ENCODE peak calls at places on chromosome 13, in five cellular contexts. One of them, this sample, is unnamed. For H3K9me3, the result is how much of the 10 kb centered on the place peaks cover.

GRCh38 chr13:22278336-22278929 is 607.6 kb downstream of the FGF9 start:
- DNase-seq in suprapubic skin: no peak
- DNase-seq in upper lobe of right lung: no peak
- DNase-seq in HCT116: peak
- DNase-seq in SJSA1: no peak
- DNase-seq in this sample: peak

GRCh38 chr13:30158774-30159445 is 148.4 kb downstream of the KATNAL1 start:
- DNase-seq in suprapubic skin: no peak
- DNase-seq in upper lobe of right lung: no peak
- DNase-seq in HCT116: no peak
- DNase-seq in SJSA1: peak
- DNase-seq in this sample: no peak

GRCh38 chr13:76830805-76831204 is 55.4 kb downstream of the KCTD12 start:
- DNase-seq in suprapubic skin: no peak
- DNase-seq in upper lobe of right lung: no peak
- DNase-seq in HCT116: no peak
- DNase-seq in SJSA1: no peak
- DNase-seq in this sample: no peak

GRCh38 chr13:32284927-32285632 is 30.1 kb downstream of the ZAR1L start:
- DNase-seq in suprapubic skin: no peak
- DNase-seq in upper lobe of right lung: no peak
- DNase-seq in HCT116: peak
- DNase-seq in SJSA1: peak
- DNase-seq in this sample: no peak

GRCh38 chr13:31209172-31209818 is 9.5 kb downstream of the B3GLCT start:
- DNase-seq in suprapubic skin: no peak
- DNase-seq in upper lobe of right lung: no peak
- DNase-seq in HCT116: no peak
- DNase-seq in SJSA1: no peak
- DNase-seq in this sample: no peak

GRCh38 chr13:109999659-110000533 is 213.5 kb upstream of the IRS2 start:
- DNase-seq in suprapubic skin: no peak
- DNase-seq in upper lobe of right lung: no peak
- DNase-seq in HCT116: no peak
- DNase-seq in SJSA1: peak
- DNase-seq in this sample: no peak

GRCh38 chr13:51534075-51534817 is 50.0 kb upstream of the WDFY2 start:
- DNase-seq in suprapubic skin: no peak
- DNase-seq in upper lobe of right lung: peak
- DNase-seq in HCT116: no peak
- DNase-seq in SJSA1: no peak
- DNase-seq in this sample: no peak

GRCh38 chr13:100922599-100922998 is 248.0 kb upstream of the TMTC4 start:
- DNase-seq in suprapubic skin: no peak
- DNase-seq in upper lobe of right lung: no peak
- DNase-seq in HCT116: no peak
- DNase-seq in SJSA1: no peak
- DNase-seq in this sample: no peak

GRCh38 chr13:40518481-40518882 is 148.0 kb downstream of the FOXO1 start:
- DNase-seq in suprapubic skin: no peak
- DNase-seq in upper lobe of right lung: no peak
- DNase-seq in HCT116: no peak
- DNase-seq in SJSA1: no peak
- DNase-seq in this sample: no peak

GRCh38 chr13:52760078-52760477 is 20.5 kb upstream of the CNMD start:
- DNase-seq in suprapubic skin: no peak
- DNase-seq in upper lobe of right lung: no peak
- DNase-seq in HCT116: no peak
- DNase-seq in SJSA1: no peak
- DNase-seq in this sample: no peak

GRCh38 chr13:31418186-31418585 is 218.4 kb downstream of the B3GLCT start:
- DNase-seq in suprapubic skin: no peak
- DNase-seq in upper lobe of right lung: no peak
- DNase-seq in HCT116: no peak
- DNase-seq in SJSA1: no peak
- DNase-seq in this sample: no peak

GRCh38 chr13:104414771-104415170 is 1348.6 kb upstream of the SLC10A2 start:
- DNase-seq in suprapubic skin: no peak
- DNase-seq in upper lobe of right lung: no peak
- DNase-seq in HCT116: no peak
- DNase-seq in SJSA1: no peak
- DNase-seq in this sample: no peak

GRCh38 chr13:76667551-76667950 is 218.7 kb downstream of the KCTD12 start:
- DNase-seq in suprapubic skin: no peak
- DNase-seq in upper lobe of right lung: no peak
- DNase-seq in HCT116: no peak
- DNase-seq in SJSA1: no peak
- DNase-seq in this sample: no peak

DNA sequence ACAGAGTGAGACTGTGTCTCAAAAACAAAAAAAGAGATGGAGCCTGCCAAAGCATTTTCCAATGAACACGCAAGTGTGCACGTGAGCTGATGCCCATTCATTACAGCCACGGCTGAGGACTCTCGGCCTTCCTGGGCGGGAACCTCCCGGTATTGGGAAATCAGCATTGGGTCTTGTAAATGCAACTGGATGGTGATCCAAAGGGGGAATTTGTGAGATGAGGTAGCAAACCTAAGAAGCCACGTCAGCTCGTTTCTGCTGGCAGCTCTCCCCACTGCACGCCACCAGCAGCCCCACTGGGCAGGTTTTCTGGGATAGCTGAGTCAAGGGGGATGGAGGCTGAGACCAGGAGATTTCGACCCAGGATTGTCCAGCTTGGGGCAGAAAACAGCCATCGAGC is 11.5 kb downstream of the C13orf46 start:
- DNase-seq in suprapubic skin: peak
- DNase-seq in upper lobe of right lung: peak
- DNase-seq in HCT116: no peak
- DNase-seq in SJSA1: no peak
- DNase-seq in this sample: no peak
- H3K9me3 ChIP-seq in suprapubic skin: under half
- H3K9me3 ChIP-seq in upper lobe of right lung: under half
- H3K9me3 ChIP-seq in HCT116: under half
- H3K9me3 ChIP-seq in SJSA1: under half
- H3K9me3 ChIP-seq in this sample: under half

GRCh38 chr13:49549289-49549688 is 36.1 kb downstream of the RCBTB1 start:
- DNase-seq in suprapubic skin: no peak
- DNase-seq in upper lobe of right lung: no peak
- DNase-seq in HCT116: no peak
- DNase-seq in SJSA1: no peak
- DNase-seq in this sample: no peak

GRCh38 chr13:49543656-49544055 is 41.7 kb downstream of the RCBTB1 start:
- DNase-seq in suprapubic skin: no peak
- DNase-seq in upper lobe of right lung: no peak
- DNase-seq in HCT116: no peak
- DNase-seq in SJSA1: no peak
- DNase-seq in this sample: no peak

GRCh38 chr13:49551245-49551644 is 34.1 kb downstream of the RCBTB1 start:
- DNase-seq in suprapubic skin: no peak
- DNase-seq in upper lobe of right lung: no peak
- DNase-seq in HCT116: no peak
- DNase-seq in SJSA1: no peak
- DNase-seq in this sample: no peak

GRCh38 chr13:49545661-49546060 is 39.7 kb downstream of the RCBTB1 start:
- DNase-seq in suprapubic skin: no peak
- DNase-seq in upper lobe of right lung: no peak
- DNase-seq in HCT116: no peak
- DNase-seq in SJSA1: no peak
- DNase-seq in this sample: no peak

DNA sequence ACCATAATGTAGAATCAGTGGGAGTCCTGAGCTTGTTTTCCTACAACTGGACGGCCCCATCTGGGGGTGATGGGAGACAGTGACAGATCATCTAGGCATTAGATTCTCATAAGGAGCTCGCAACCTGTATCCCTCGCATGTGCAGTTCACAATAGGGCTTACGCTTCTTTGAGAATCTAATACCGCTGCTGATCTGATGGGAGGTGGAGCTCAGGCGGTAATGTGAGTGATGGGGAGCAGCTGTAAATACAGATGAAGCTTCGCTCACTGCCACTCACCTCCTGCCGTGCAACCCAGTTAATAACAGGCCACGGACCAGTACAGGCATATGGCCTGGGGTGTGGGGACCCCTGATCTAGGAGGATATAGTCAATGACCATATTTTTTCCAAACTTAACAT is 38.8 kb downstream of the RCBTB1 start:
- DNase-seq in suprapubic skin: no peak
- DNase-seq in upper lobe of right lung: no peak
- DNase-seq in HCT116: no peak
- DNase-seq in SJSA1: no peak
- DNase-seq in this sample: no peak
- H3K9me3 ChIP-seq in suprapubic skin: under half
- H3K9me3 ChIP-seq in upper lobe of right lung: under half
- H3K9me3 ChIP-seq in HCT116: under half
- H3K9me3 ChIP-seq in SJSA1: under half
- H3K9me3 ChIP-seq in this sample: under half

GRCh38 chr13:42466123-42466522 is 107.8 kb upstream of the TNFSF11 start:
- DNase-seq in suprapubic skin: no peak
- DNase-seq in upper lobe of right lung: no peak
- DNase-seq in HCT116: no peak
- DNase-seq in SJSA1: no peak
- DNase-seq in this sample: no peak

DNA sequence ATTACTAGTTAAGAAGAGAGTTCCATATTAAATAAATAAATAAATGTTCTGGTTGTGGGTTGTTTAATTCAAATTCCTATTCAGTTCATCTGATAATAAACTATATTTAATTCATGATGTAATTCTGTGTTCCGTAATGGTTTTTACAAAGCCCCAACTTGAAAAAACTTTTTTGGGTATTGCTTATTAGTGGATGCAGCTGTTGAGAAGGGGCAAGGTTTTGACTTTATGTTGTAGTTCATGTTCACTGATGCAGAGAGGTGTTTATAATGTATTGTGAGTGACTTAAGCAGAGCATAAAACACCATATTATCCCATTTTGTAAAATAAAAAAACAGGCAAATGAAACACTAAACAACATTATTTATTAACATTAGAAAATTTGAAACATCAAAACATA is 107.3 kb upstream of the TNFSF11 start:
- DNase-seq in suprapubic skin: no peak
- DNase-seq in upper lobe of right lung: no peak
- DNase-seq in HCT116: no peak
- DNase-seq in SJSA1: no peak
- DNase-seq in this sample: no peak
- H3K9me3 ChIP-seq in suprapubic skin: under half
- H3K9me3 ChIP-seq in upper lobe of right lung: under half
- H3K9me3 ChIP-seq in HCT116: under half
- H3K9me3 ChIP-seq in SJSA1: under half
- H3K9me3 ChIP-seq in this sample: under half

DNA sequence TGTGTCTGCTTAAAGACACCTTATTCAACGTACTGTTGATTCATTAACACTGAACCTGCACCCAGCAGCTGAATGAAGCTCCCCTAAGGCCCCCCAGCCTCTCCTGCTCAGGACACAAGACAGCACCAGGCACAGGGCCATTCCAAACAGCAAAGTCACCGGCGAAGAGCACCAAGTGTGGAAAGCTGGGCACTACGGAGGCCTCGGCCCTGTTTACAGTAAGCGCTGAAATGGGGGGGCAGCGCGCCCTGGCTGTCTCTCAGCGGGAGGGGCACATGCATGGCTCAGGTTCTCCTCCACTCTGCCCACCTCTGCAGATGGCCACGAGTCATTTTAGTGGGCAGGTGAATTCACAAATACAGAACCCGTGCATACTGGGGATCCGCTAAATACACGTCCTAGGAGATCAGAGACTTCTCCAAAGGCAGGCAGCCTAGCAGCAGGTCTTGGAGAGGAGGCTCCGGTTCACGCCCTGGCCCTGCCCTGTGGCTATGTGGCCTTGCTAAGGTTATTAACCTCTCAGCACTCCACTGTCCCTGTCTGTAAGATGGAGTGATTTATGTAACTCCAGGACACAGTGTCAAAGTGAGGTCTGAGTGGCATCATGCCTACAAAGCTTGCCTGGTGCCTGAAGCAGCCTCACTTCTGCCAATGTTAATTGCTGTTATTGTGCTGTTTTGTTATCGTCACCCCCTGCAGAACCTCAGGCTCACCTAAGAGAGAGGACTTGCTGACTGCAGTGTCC is 207.4 kb upstream of the SOX1 start:
- DNase-seq in suprapubic skin: no peak
- DNase-seq in upper lobe of right lung: no peak
- DNase-seq in HCT116: no peak
- DNase-seq in SJSA1: no peak
- DNase-seq in this sample: no peak
- H3K9me3 ChIP-seq in suprapubic skin: under half
- H3K9me3 ChIP-seq in upper lobe of right lung: under half
- H3K9me3 ChIP-seq in HCT116: under half
- H3K9me3 ChIP-seq in SJSA1: under half
- H3K9me3 ChIP-seq in this sample: under half

DNA sequence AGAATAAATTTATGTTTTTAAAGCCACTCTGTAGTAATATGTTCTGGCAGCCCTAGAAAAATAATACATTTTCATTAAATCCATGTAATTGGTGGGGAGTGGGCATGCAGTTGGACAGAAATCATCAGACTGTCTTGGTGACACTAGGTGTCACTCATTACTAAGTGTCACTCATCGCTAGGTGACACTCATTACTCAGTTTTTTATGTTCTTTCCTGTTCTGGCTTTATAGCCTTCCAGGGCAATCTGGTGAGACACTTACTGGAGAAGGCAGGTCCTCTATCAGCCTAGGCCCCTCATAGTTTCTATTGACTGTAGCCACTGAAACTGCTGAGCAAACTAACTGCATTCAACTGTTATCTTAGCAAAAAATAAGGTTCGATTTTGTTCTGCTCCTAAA is 542.1 kb downstream of the SLITRK1 start:
- DNase-seq in suprapubic skin: no peak
- DNase-seq in upper lobe of right lung: no peak
- DNase-seq in HCT116: no peak
- DNase-seq in SJSA1: no peak
- DNase-seq in this sample: no peak
- H3K9me3 ChIP-seq in suprapubic skin: under half
- H3K9me3 ChIP-seq in upper lobe of right lung: under half
- H3K9me3 ChIP-seq in HCT116: under half
- H3K9me3 ChIP-seq in SJSA1: under half
- H3K9me3 ChIP-seq in this sample: under half